ENCODE peak calls at places on chromosome 19, in five cellular contexts. G is WTC11, D is K562, Z is HepG2, U is GM12878. X is an unnamed sample.
A peak's percentile ranks its signal among the peaks of the same experiment; 100 is the strongest.

GRCh38 chr19:46714523-46715106 is 2.3 kb downstream of the PRKD2 start:
- DNase-seq in G (no peak), U (no peak), Z (no peak), D (no peak), X (no peak)

GRCh38 chr19:16018106-16018755 is 58.1 kb upstream of the TPM4 start:
- DNase-seq in U (no peak), G (no peak), Z (no peak), D (no peak), X (no peak)

GRCh38 chr19:40797166-40797962 is 1.6 kb upstream of the EGLN2 start:
- DNase-seq in Z (peak; percentile 56), G (no peak), D (no peak), U (no peak), X (no peak)

GRCh38 chr19:41253660-41254059 is 10.5 kb upstream of the HNRNPUL1 start:
- DNase-seq in Z (no peak), G (no peak), D (no peak), U (no peak), X (no peak)

GRCh38 chr19:46847528-46847927 is 3.1 kb downstream of the AP2S1 start:
- DNase-seq in D (no peak), U (no peak), G (no peak), Z (no peak), X (no peak)

GRCh38 chr19:32067686-32068085 is 277.7 kb upstream of the ZNF507 start:
- DNase-seq in Z (no peak), G (peak; percentile 57), U (no peak), D (peak; percentile 24), X (peak; percentile 86)

GRCh38 chr19:10751109-10751972 is 33.5 kb downstream of the DNM2 start:
- DNase-seq in U (no peak), D (no peak), G (no peak), Z (no peak), X (peak; percentile 39)

GRCh38 chr19:10727599-10728250 is 9.8 kb downstream of the DNM2 start:
- DNase-seq in Z (no peak), G (no peak), U (no peak), D (no peak), X (no peak)

GRCh38 chr19:50858896-50859295 is 4.2 kb downstream of the KLK3 start:
- DNase-seq in U (no peak), G (peak; percentile 61), D (no peak), Z (no peak), X (peak; percentile 63)

GRCh38 chr19:10286803-10287737 is at the start of gene ICAM4:
- DNase-seq in Z (peak; percentile 63), G (peak; percentile 71), U (no peak), D (peak; percentile 86), X (peak; percentile 84)

GRCh38 chr19:5191091-5191490 is 149.5 kb downstream of the PTPRS start:
- DNase-seq in Z (no peak), U (no peak), D (no peak), G (no peak), X (no peak)

GRCh38 chr19:601790-602189 is 12.1 kb downstream of the HCN2 start:
- DNase-seq in D (no peak), G (no peak), Z (no peak), U (no peak), X (no peak)

GRCh38 chr19:11091343-11092153 is 2.3 kb downstream of the LDLR start:
- DNase-seq in D (no peak), G (no peak), Z (peak; percentile 94), U (no peak), X (peak; percentile 56)

GRCh38 chr19:4516199-4516938 is 1.9 kb downstream of the PLIN4 start:
- DNase-seq in U (no peak), Z (no peak), G (no peak), D (no peak), X (no peak)

GRCh38 chr19:10552596-10553053 is 8.9 kb downstream of the ATG4D start:
- DNase-seq in G (peak; percentile 50), D (peak; percentile 88), Z (no peak), U (no peak), X (peak; percentile 82)

GRCh38 chr19:46513461-46514236 is 18.0 kb upstream of the PNMA8B start:
- DNase-seq in G (peak; percentile 90), U (no peak), Z (peak; percentile 44), D (peak; percentile 83), X (peak; percentile 94)

GRCh38 chr19:10000171-10000826 is 10.0 kb downstream of the COL5A3 start:
- DNase-seq in G (peak; percentile 84), Z (peak; percentile 57), D (peak; percentile 85), U (no peak), X (peak; percentile 89)

GRCh38 chr19:56838930-56839664 is 1.4 kb downstream of the PEG3 start:
- DNase-seq in U (no peak), D (no peak), Z (peak; percentile 97), G (no peak), X (no peak)

GRCh38 chr19:6680141-6680540 is 10.2 kb upstream of the TNFSF14 start:
- DNase-seq in D (no peak), U (no peak), G (no peak), Z (no peak), X (no peak)

GRCh38 chr19:6100284-6100915 is 9.9 kb downstream of the RFX2 start:
- DNase-seq in Z (no peak), D (peak; percentile 53), U (no peak), G (no peak), X (peak; percentile 5)

GRCh38 chr19:16206637-16207036 is 8.9 kb downstream of the AP1M1 start:
- DNase-seq in U (no peak), G (peak; percentile 2), D (no peak), Z (no peak), X (no peak)

GRCh38 chr19:30326076-30326710 is 46.0 kb upstream of the ZNF536 start:
- DNase-seq in D (no peak), Z (no peak), U (no peak), G (no peak), X (no peak)

GRCh38 chr19:12365094-12365371 is 450 bp downstream of the ZNF442 start:
- DNase-seq in D (peak; percentile 34), G (no peak), U (no peak), Z (no peak), X (peak; percentile 62)

GRCh38 chr19:46068345-46069258 is 27.8 kb upstream of the IGFL4 start:
- DNase-seq in G (no peak), D (no peak), U (no peak), Z (peak; percentile 92), X (no peak)

GRCh38 chr19:18894254-18895037 is 1.5 kb downstream of the CERS1 start:
- DNase-seq in G (peak; percentile 58), D (peak; percentile 67), Z (no peak), U (no peak), X (peak; percentile 68)

GRCh38 chr19:3690551-3691371 is 9.5 kb downstream of the PIP5K1C start:
- DNase-seq in D (no peak), U (no peak), G (no peak), Z (no peak), X (no peak)

GRCh38 chr19:6068711-6069110 is 41.6 kb downstream of the RFX2 start:
- DNase-seq in Z (no peak), G (no peak), D (peak; percentile 3), U (no peak), X (no peak)

GRCh38 chr19:16888629-16889371 is at the start of gene F2RL3:
- DNase-seq in Z (no peak), G (no peak), D (peak; percentile 81), U (no peak), X (peak; percentile 39)

GRCh38 chr19:41426952-41427646 is at the start of gene B3GNT8:
- DNase-seq in Z (peak; percentile 59), G (peak; percentile 89), U (no peak), D (peak; percentile 93), X (peak; percentile 92)

GRCh38 chr19:10114651-10115391 is 3.3 kb downstream of the P2RY11 start:
- DNase-seq in D (no peak), G (no peak), U (no peak), Z (no peak), X (peak; percentile 27)

GRCh38 chr19:54208784-54209057 is 8.1 kb downstream of the RPS9 start:
- DNase-seq in G (no peak), D (no peak), Z (no peak), U (no peak), X (peak; percentile 38)

GRCh38 chr19:54209748-54210494 is 9.3 kb downstream of the RPS9 start:
- DNase-seq in G (no peak), U (no peak), Z (peak; percentile 98), D (peak; percentile 80), X (no peak)

GRCh38 chr19:54211214-54211613 is 10.6 kb downstream of the RPS9 start:
- DNase-seq in G (no peak), U (no peak), Z (no peak), D (no peak), X (no peak)

GRCh38 chr19:54207908-54208783 is 7.5 kb downstream of the RPS9 start:
- DNase-seq in G (no peak), U (peak; percentile 84), D (peak; percentile 82), Z (peak; percentile 59), X (no peak)

GRCh38 chr19:54209058-54209747 is 8.5 kb downstream of the RPS9 start:
- DNase-seq in U (no peak), D (peak; percentile 28), Z (no peak), G (peak; percentile 36), X (peak; percentile 52)
- TF ChIP-seq CREB1 in U (no peak), D (no peak), Z (no peak), G (no peak), X (no peak)

DNA sequence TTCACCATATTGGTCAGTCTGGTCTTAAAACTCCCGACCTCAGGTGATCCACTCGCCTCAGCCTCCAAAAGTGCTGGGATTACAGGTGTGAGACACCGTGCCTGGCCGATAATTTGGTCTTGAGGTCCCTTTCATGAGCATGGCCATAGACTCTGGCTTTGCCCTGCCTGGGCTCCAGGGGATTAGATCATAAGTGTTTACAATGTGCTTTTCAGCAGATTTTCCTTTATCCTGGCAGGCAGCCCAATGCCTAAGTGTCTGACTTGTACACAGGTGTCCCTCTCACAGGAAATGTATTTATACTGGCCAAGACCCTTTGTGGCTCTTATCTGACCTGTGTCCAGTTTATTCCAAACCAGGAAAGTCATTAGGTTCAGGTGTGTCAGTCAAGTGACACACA is 15.9 kb downstream of the BCAM start:
- DNase-seq in D (no peak), Z (no peak), G (no peak), U (no peak), X (no peak)
- TF ChIP-seq CTCF in D (no peak), Z (no peak), G (no peak), U (no peak), X (no peak)

GRCh38 chr19:49190781-49191180 is 33.2 kb downstream of the TRPM4 start:
- DNase-seq in G (no peak), Z (no peak), D (no peak), U (no peak), X (no peak)
- TF ChIP-seq CREB1 in G (no peak), Z (no peak), D (no peak), U (no peak), X (no peak)

GRCh38 chr19:48192750-48193149 is 22.3 kb downstream of the ZSWIM9 start:
- DNase-seq in G (no peak), Z (no peak), U (no peak), D (no peak), X (no peak)

GRCh38 chr19:48186015-48186414 is 15.5 kb downstream of the ZSWIM9 start:
- DNase-seq in U (no peak), Z (no peak), G (no peak), D (no peak), X (no peak)

GRCh38 chr19:48194041-48194871 is 23.8 kb downstream of the ZSWIM9 start:
- DNase-seq in G (peak; percentile 56), D (no peak), U (no peak), Z (peak; percentile 18), X (peak; percentile 76)

GRCh38 chr19:48186541-48186991 is 16.1 kb downstream of the ZSWIM9 start:
- DNase-seq in U (no peak), G (no peak), Z (no peak), D (no peak), X (no peak)

GRCh38 chr19:48190288-48191284 is 20.1 kb downstream of the ZSWIM9 start:
- DNase-seq in Z (peak; percentile 29), D (peak; percentile 94), U (no peak), G (peak; percentile 88), X (peak; percentile 98)
- TF ChIP-seq CTCF in Z (peak; percentile 10), D (peak; percentile 60), U (no peak), G (peak; percentile 45), X (peak; percentile 68)

GRCh38 chr19:53157601-53158000 is 1.3 kb downstream of the ZNF347 start:
- DNase-seq in G (peak; percentile 24), Z (no peak), U (no peak), D (no peak), X (peak; percentile 42)
- TF ChIP-seq CREB1 in G (no peak), Z (no peak), U (no peak), D (no peak), X (no peak)

X was measured in GM23338.